ENCODE peak calls at places on chromosomes 12 and 14, in eight cellular contexts. One of them, this sample, is unnamed.

GRCh38 chr12:39830862-39831520 is 211.4 kb upstream of the ABCD2 start:
- DNase-seq in psoas muscle: no peak
- DNase-seq in Peyer's patch: no peak
- DNase-seq in NCI-H1092 treated with DMSO at 0.1 percent for 48 hours: no peak
- DNase-seq in stimulated activated CD8-positive, alpha-beta memory T cell treated with anti-CD3 and anti-CD28 coated beads, Interleukin-4, amount 100 ng/mL, for 1 hour: no peak
- DNase-seq in choroid plexus epithelial cell: no peak
- DNase-seq in SK-N-SH: no peak
- DNase-seq in left ventricle myocardium inferior: no peak
- DNase-seq in this sample: no peak

GRCh38 chr12:52521581-52522266 is 1.5 kb upstream of the KRT5 start:
- DNase-seq in psoas muscle: no peak
- DNase-seq in Peyer's patch: peak; percentile 25
- DNase-seq in NCI-H1092 treated with DMSO at 0.1 percent for 48 hours: no peak
- DNase-seq in stimulated activated CD8-positive, alpha-beta memory T cell treated with anti-CD3 and anti-CD28 coated beads, Interleukin-4, amount 100 ng/mL, for 1 hour: no peak
- DNase-seq in choroid plexus epithelial cell: peak; percentile 65
- DNase-seq in SK-N-SH: no peak
- DNase-seq in left ventricle myocardium inferior: no peak
- DNase-seq in this sample: no peak

GRCh38 chr12:101876861-101877815 is at the start of gene DRAM1:
- DNase-seq in psoas muscle: peak; percentile 96
- DNase-seq in Peyer's patch: peak; percentile 95
- DNase-seq in NCI-H1092 treated with DMSO at 0.1 percent for 48 hours: no peak
- DNase-seq in stimulated activated CD8-positive, alpha-beta memory T cell treated with anti-CD3 and anti-CD28 coated beads, Interleukin-4, amount 100 ng/mL, for 1 hour: peak; percentile 49
- DNase-seq in choroid plexus epithelial cell: peak; percentile 95
- DNase-seq in SK-N-SH: peak; percentile 86
- DNase-seq in left ventricle myocardium inferior: peak; percentile 91
- DNase-seq in this sample: no peak

GRCh38 chr12:45987339-45987726 is 3.0 kb downstream of the SCAF11 start:
- DNase-seq in psoas muscle: no peak
- DNase-seq in Peyer's patch: no peak
- DNase-seq in NCI-H1092 treated with DMSO at 0.1 percent for 48 hours: no peak
- DNase-seq in stimulated activated CD8-positive, alpha-beta memory T cell treated with anti-CD3 and anti-CD28 coated beads, Interleukin-4, amount 100 ng/mL, for 1 hour: no peak
- DNase-seq in choroid plexus epithelial cell: no peak
- DNase-seq in SK-N-SH: no peak
- DNase-seq in left ventricle myocardium inferior: no peak
- DNase-seq in this sample: peak; percentile 44

GRCh38 chr12:130989391-130989790 is 35.7 kb downstream of the ADGRD1 start:
- DNase-seq in psoas muscle: no peak
- DNase-seq in Peyer's patch: no peak
- DNase-seq in NCI-H1092 treated with DMSO at 0.1 percent for 48 hours: no peak
- DNase-seq in stimulated activated CD8-positive, alpha-beta memory T cell treated with anti-CD3 and anti-CD28 coated beads, Interleukin-4, amount 100 ng/mL, for 1 hour: no peak
- DNase-seq in choroid plexus epithelial cell: no peak
- DNase-seq in SK-N-SH: no peak
- DNase-seq in left ventricle myocardium inferior: no peak
- DNase-seq in this sample: no peak

GRCh38 chr14:33356167-33356566 is 417.5 kb downstream of the NPAS3 start:
- DNase-seq in psoas muscle: no peak
- DNase-seq in Peyer's patch: no peak
- DNase-seq in NCI-H1092 treated with DMSO at 0.1 percent for 48 hours: no peak
- DNase-seq in stimulated activated CD8-positive, alpha-beta memory T cell treated with anti-CD3 and anti-CD28 coated beads, Interleukin-4, amount 100 ng/mL, for 1 hour: no peak
- DNase-seq in choroid plexus epithelial cell: no peak
- DNase-seq in SK-N-SH: no peak
- DNase-seq in left ventricle myocardium inferior: no peak
- DNase-seq in this sample: no peak

GRCh38 chr12:26614217-26614616 is 218.8 kb downstream of the ITPR2 start:
- DNase-seq in psoas muscle: no peak
- DNase-seq in Peyer's patch: no peak
- DNase-seq in NCI-H1092 treated with DMSO at 0.1 percent for 48 hours: peak; percentile 4
- DNase-seq in stimulated activated CD8-positive, alpha-beta memory T cell treated with anti-CD3 and anti-CD28 coated beads, Interleukin-4, amount 100 ng/mL, for 1 hour: no peak
- DNase-seq in choroid plexus epithelial cell: peak; percentile 50
- DNase-seq in SK-N-SH: peak; percentile 45
- DNase-seq in left ventricle myocardium inferior: no peak
- DNase-seq in this sample: peak; percentile 51

GRCh38 chr14:68491793-68492192 is 301.1 kb downstream of the ZFP36L1 start:
- DNase-seq in psoas muscle: no peak
- DNase-seq in Peyer's patch: no peak
- DNase-seq in NCI-H1092 treated with DMSO at 0.1 percent for 48 hours: no peak
- DNase-seq in stimulated activated CD8-positive, alpha-beta memory T cell treated with anti-CD3 and anti-CD28 coated beads, Interleukin-4, amount 100 ng/mL, for 1 hour: no peak
- DNase-seq in choroid plexus epithelial cell: no peak
- DNase-seq in SK-N-SH: no peak
- DNase-seq in left ventricle myocardium inferior: no peak
- DNase-seq in this sample: no peak

GRCh38 chr12:6834873-6835272 is 5.9 kb upstream of the GNB3 start:
- DNase-seq in psoas muscle: no peak
- DNase-seq in Peyer's patch: no peak
- DNase-seq in NCI-H1092 treated with DMSO at 0.1 percent for 48 hours: no peak
- DNase-seq in stimulated activated CD8-positive, alpha-beta memory T cell treated with anti-CD3 and anti-CD28 coated beads, Interleukin-4, amount 100 ng/mL, for 1 hour: no peak
- DNase-seq in choroid plexus epithelial cell: no peak
- DNase-seq in SK-N-SH: no peak
- DNase-seq in left ventricle myocardium inferior: no peak
- DNase-seq in this sample: no peak

GRCh38 chr12:123017753-123018152 is 37.3 kb downstream of the ARL6IP4 start:
- DNase-seq in psoas muscle: no peak
- DNase-seq in Peyer's patch: no peak
- DNase-seq in NCI-H1092 treated with DMSO at 0.1 percent for 48 hours: no peak
- DNase-seq in stimulated activated CD8-positive, alpha-beta memory T cell treated with anti-CD3 and anti-CD28 coated beads, Interleukin-4, amount 100 ng/mL, for 1 hour: no peak
- DNase-seq in choroid plexus epithelial cell: no peak
- DNase-seq in SK-N-SH: no peak
- DNase-seq in left ventricle myocardium inferior: no peak
- DNase-seq in this sample: no peak

GRCh38 chr12:132326646-132327045 is 2.7 kb downstream of the GALNT9 start:
- DNase-seq in psoas muscle: peak; percentile 16
- DNase-seq in Peyer's patch: no peak
- DNase-seq in NCI-H1092 treated with DMSO at 0.1 percent for 48 hours: no peak
- DNase-seq in stimulated activated CD8-positive, alpha-beta memory T cell treated with anti-CD3 and anti-CD28 coated beads, Interleukin-4, amount 100 ng/mL, for 1 hour: no peak
- DNase-seq in choroid plexus epithelial cell: no peak
- DNase-seq in SK-N-SH: no peak
- DNase-seq in left ventricle myocardium inferior: no peak
- DNase-seq in this sample: no peak

GRCh38 chr12:25817166-25817565 is 141.3 kb upstream of the RASSF8 start:
- DNase-seq in psoas muscle: no peak
- DNase-seq in Peyer's patch: no peak
- DNase-seq in NCI-H1092 treated with DMSO at 0.1 percent for 48 hours: no peak
- DNase-seq in stimulated activated CD8-positive, alpha-beta memory T cell treated with anti-CD3 and anti-CD28 coated beads, Interleukin-4, amount 100 ng/mL, for 1 hour: no peak
- DNase-seq in choroid plexus epithelial cell: peak; percentile 52
- DNase-seq in SK-N-SH: no peak
- DNase-seq in left ventricle myocardium inferior: no peak
- DNase-seq in this sample: no peak

GRCh38 chr14:103633391-103633790 is 4.4 kb downstream of the KLC1 start:
- DNase-seq in psoas muscle: no peak
- DNase-seq in Peyer's patch: no peak
- DNase-seq in NCI-H1092 treated with DMSO at 0.1 percent for 48 hours: no peak
- DNase-seq in stimulated activated CD8-positive, alpha-beta memory T cell treated with anti-CD3 and anti-CD28 coated beads, Interleukin-4, amount 100 ng/mL, for 1 hour: no peak
- DNase-seq in choroid plexus epithelial cell: no peak
- DNase-seq in SK-N-SH: no peak
- DNase-seq in left ventricle myocardium inferior: no peak
- DNase-seq in this sample: no peak

GRCh38 chr14:23300687-23301223 is 1.9 kb downstream of the PPP1R3E start:
- DNase-seq in psoas muscle: peak; percentile 82
- DNase-seq in Peyer's patch: peak; percentile 76
- DNase-seq in NCI-H1092 treated with DMSO at 0.1 percent for 48 hours: peak; percentile 79
- DNase-seq in stimulated activated CD8-positive, alpha-beta memory T cell treated with anti-CD3 and anti-CD28 coated beads, Interleukin-4, amount 100 ng/mL, for 1 hour: no peak
- DNase-seq in choroid plexus epithelial cell: no peak
- DNase-seq in SK-N-SH: no peak
- DNase-seq in left ventricle myocardium inferior: peak; percentile 73
- DNase-seq in this sample: no peak

GRCh38 chr14:93332032-93332852 is 594 bp downstream of the BTBD7 start:
- DNase-seq in psoas muscle: peak; percentile 77
- DNase-seq in Peyer's patch: peak; percentile 74
- DNase-seq in NCI-H1092 treated with DMSO at 0.1 percent for 48 hours: peak; percentile 58
- DNase-seq in stimulated activated CD8-positive, alpha-beta memory T cell treated with anti-CD3 and anti-CD28 coated beads, Interleukin-4, amount 100 ng/mL, for 1 hour: no peak
- DNase-seq in choroid plexus epithelial cell: peak; percentile 35
- DNase-seq in SK-N-SH: peak; percentile 85
- DNase-seq in left ventricle myocardium inferior: peak; percentile 67
- DNase-seq in this sample: peak; percentile 72

GRCh38 chr12:102385343-102385742 is 95.0 kb downstream of the IGF1 start:
- DNase-seq in psoas muscle: no peak
- DNase-seq in Peyer's patch: no peak
- DNase-seq in NCI-H1092 treated with DMSO at 0.1 percent for 48 hours: no peak
- DNase-seq in stimulated activated CD8-positive, alpha-beta memory T cell treated with anti-CD3 and anti-CD28 coated beads, Interleukin-4, amount 100 ng/mL, for 1 hour: no peak
- DNase-seq in choroid plexus epithelial cell: no peak
- DNase-seq in SK-N-SH: no peak
- DNase-seq in left ventricle myocardium inferior: no peak
- DNase-seq in this sample: no peak

GRCh38 chr14:20684662-20685456 is 499 bp downstream of the RNASE4 start:
- DNase-seq in psoas muscle: peak; percentile 62
- DNase-seq in Peyer's patch: peak; percentile 66
- DNase-seq in NCI-H1092 treated with DMSO at 0.1 percent for 48 hours: no peak
- DNase-seq in stimulated activated CD8-positive, alpha-beta memory T cell treated with anti-CD3 and anti-CD28 coated beads, Interleukin-4, amount 100 ng/mL, for 1 hour: no peak
- DNase-seq in choroid plexus epithelial cell: peak; percentile 52
- DNase-seq in SK-N-SH: no peak
- DNase-seq in left ventricle myocardium inferior: no peak
- DNase-seq in this sample: no peak

GRCh38 chr12:103517161-103517560 is 21.4 kb upstream of the C12orf42 start:
- DNase-seq in psoas muscle: no peak
- DNase-seq in Peyer's patch: no peak
- DNase-seq in NCI-H1092 treated with DMSO at 0.1 percent for 48 hours: no peak
- DNase-seq in stimulated activated CD8-positive, alpha-beta memory T cell treated with anti-CD3 and anti-CD28 coated beads, Interleukin-4, amount 100 ng/mL, for 1 hour: no peak
- DNase-seq in choroid plexus epithelial cell: no peak
- DNase-seq in SK-N-SH: no peak
- DNase-seq in left ventricle myocardium inferior: no peak
- DNase-seq in this sample: no peak

GRCh38 chr14:69661194-69661537 is 49.8 kb downstream of the SUSD6 start:
- DNase-seq in psoas muscle: no peak
- DNase-seq in Peyer's patch: no peak
- DNase-seq in NCI-H1092 treated with DMSO at 0.1 percent for 48 hours: no peak
- DNase-seq in stimulated activated CD8-positive, alpha-beta memory T cell treated with anti-CD3 and anti-CD28 coated beads, Interleukin-4, amount 100 ng/mL, for 1 hour: no peak
- DNase-seq in choroid plexus epithelial cell: no peak
- DNase-seq in SK-N-SH: no peak
- DNase-seq in left ventricle myocardium inferior: no peak
- DNase-seq in this sample: no peak

GRCh38 chr12:100573499-100574261 is at the start of gene GAS2L3:
- DNase-seq in psoas muscle: peak; percentile 92
- DNase-seq in Peyer's patch: peak; percentile 92
- DNase-seq in NCI-H1092 treated with DMSO at 0.1 percent for 48 hours: peak; percentile 77
- DNase-seq in stimulated activated CD8-positive, alpha-beta memory T cell treated with anti-CD3 and anti-CD28 coated beads, Interleukin-4, amount 100 ng/mL, for 1 hour: no peak
- DNase-seq in choroid plexus epithelial cell: peak; percentile 81
- DNase-seq in SK-N-SH: peak; percentile 95
- DNase-seq in left ventricle myocardium inferior: peak; percentile 91
- DNase-seq in this sample: peak; percentile 18

GRCh38 chr12:115405471-115405860 is 721.5 kb upstream of the TBX3 start:
- DNase-seq in psoas muscle: no peak
- DNase-seq in Peyer's patch: no peak
- DNase-seq in NCI-H1092 treated with DMSO at 0.1 percent for 48 hours: no peak
- DNase-seq in stimulated activated CD8-positive, alpha-beta memory T cell treated with anti-CD3 and anti-CD28 coated beads, Interleukin-4, amount 100 ng/mL, for 1 hour: no peak
- DNase-seq in choroid plexus epithelial cell: no peak
- DNase-seq in SK-N-SH: no peak
- DNase-seq in left ventricle myocardium inferior: no peak
- DNase-seq in this sample: no peak

GRCh38 chr12:90295858-90296257 is 587.2 kb upstream of the ATP2B1 start:
- DNase-seq in psoas muscle: no peak
- DNase-seq in Peyer's patch: no peak
- DNase-seq in NCI-H1092 treated with DMSO at 0.1 percent for 48 hours: no peak
- DNase-seq in stimulated activated CD8-positive, alpha-beta memory T cell treated with anti-CD3 and anti-CD28 coated beads, Interleukin-4, amount 100 ng/mL, for 1 hour: no peak
- DNase-seq in choroid plexus epithelial cell: no peak
- DNase-seq in SK-N-SH: no peak
- DNase-seq in left ventricle myocardium inferior: no peak
- DNase-seq in this sample: no peak

GRCh38 chr12:127941332-127941731 is 325.6 kb upstream of the TMEM132C start:
- DNase-seq in psoas muscle: no peak
- DNase-seq in Peyer's patch: no peak
- DNase-seq in NCI-H1092 treated with DMSO at 0.1 percent for 48 hours: no peak
- DNase-seq in stimulated activated CD8-positive, alpha-beta memory T cell treated with anti-CD3 and anti-CD28 coated beads, Interleukin-4, amount 100 ng/mL, for 1 hour: no peak
- DNase-seq in choroid plexus epithelial cell: no peak
- DNase-seq in SK-N-SH: no peak
- DNase-seq in left ventricle myocardium inferior: no peak
- DNase-seq in this sample: no peak

GRCh38 chr14:94009767-94010166 is 12.7 kb downstream of the CCDC197 start:
- DNase-seq in psoas muscle: peak; percentile 20
- DNase-seq in Peyer's patch: no peak
- DNase-seq in NCI-H1092 treated with DMSO at 0.1 percent for 48 hours: no peak
- DNase-seq in stimulated activated CD8-positive, alpha-beta memory T cell treated with anti-CD3 and anti-CD28 coated beads, Interleukin-4, amount 100 ng/mL, for 1 hour: no peak
- DNase-seq in choroid plexus epithelial cell: peak; percentile 75
- DNase-seq in SK-N-SH: no peak
- DNase-seq in left ventricle myocardium inferior: no peak
- DNase-seq in this sample: no peak

GRCh38 chr12:130110910-130111309 is 51.4 kb upstream of the FZD10 start:
- DNase-seq in psoas muscle: no peak
- DNase-seq in Peyer's patch: no peak
- DNase-seq in NCI-H1092 treated with DMSO at 0.1 percent for 48 hours: no peak
- DNase-seq in stimulated activated CD8-positive, alpha-beta memory T cell treated with anti-CD3 and anti-CD28 coated beads, Interleukin-4, amount 100 ng/mL, for 1 hour: no peak
- DNase-seq in choroid plexus epithelial cell: no peak
- DNase-seq in SK-N-SH: no peak
- DNase-seq in left ventricle myocardium inferior: no peak
- DNase-seq in this sample: no peak

GRCh38 chr14:52885230-52885629 is 65.6 kb downstream of the FERMT2 start:
- DNase-seq in psoas muscle: no peak
- DNase-seq in Peyer's patch: no peak
- DNase-seq in NCI-H1092 treated with DMSO at 0.1 percent for 48 hours: no peak
- DNase-seq in stimulated activated CD8-positive, alpha-beta memory T cell treated with anti-CD3 and anti-CD28 coated beads, Interleukin-4, amount 100 ng/mL, for 1 hour: no peak
- DNase-seq in choroid plexus epithelial cell: peak; percentile 87
- DNase-seq in SK-N-SH: no peak
- DNase-seq in left ventricle myocardium inferior: no peak
- DNase-seq in this sample: no peak

GRCh38 chr12:79514730-79515525 is 175.8 kb downstream of the PAWR start:
- DNase-seq in psoas muscle: no peak
- DNase-seq in Peyer's patch: no peak
- DNase-seq in NCI-H1092 treated with DMSO at 0.1 percent for 48 hours: no peak
- DNase-seq in stimulated activated CD8-positive, alpha-beta memory T cell treated with anti-CD3 and anti-CD28 coated beads, Interleukin-4, amount 100 ng/mL, for 1 hour: no peak
- DNase-seq in choroid plexus epithelial cell: peak; percentile 37
- DNase-seq in SK-N-SH: no peak
- DNase-seq in left ventricle myocardium inferior: no peak
- DNase-seq in this sample: no peak

GRCh38 chr14:24317141-24317927 is 6.0 kb downstream of the LTB4R start:
- DNase-seq in psoas muscle: no peak
- DNase-seq in Peyer's patch: no peak
- DNase-seq in NCI-H1092 treated with DMSO at 0.1 percent for 48 hours: no peak
- DNase-seq in stimulated activated CD8-positive, alpha-beta memory T cell treated with anti-CD3 and anti-CD28 coated beads, Interleukin-4, amount 100 ng/mL, for 1 hour: no peak
- DNase-seq in choroid plexus epithelial cell: no peak
- DNase-seq in SK-N-SH: no peak
- DNase-seq in left ventricle myocardium inferior: no peak
- DNase-seq in this sample: no peak

GRCh38 chr14:53793790-53794560 is 162.7 kb downstream of the BMP4 start:
- DNase-seq in psoas muscle: peak; percentile 58
- DNase-seq in Peyer's patch: no peak
- DNase-seq in NCI-H1092 treated with DMSO at 0.1 percent for 48 hours: peak; percentile 97
- DNase-seq in stimulated activated CD8-positive, alpha-beta memory T cell treated with anti-CD3 and anti-CD28 coated beads, Interleukin-4, amount 100 ng/mL, for 1 hour: no peak
- DNase-seq in choroid plexus epithelial cell: no peak
- DNase-seq in SK-N-SH: no peak
- DNase-seq in left ventricle myocardium inferior: peak; percentile 18
- DNase-seq in this sample: no peak

GRCh38 chr12:127957001-127957660 is 309.8 kb upstream of the TMEM132C start:
- DNase-seq in psoas muscle: no peak
- DNase-seq in Peyer's patch: no peak
- DNase-seq in NCI-H1092 treated with DMSO at 0.1 percent for 48 hours: no peak
- DNase-seq in stimulated activated CD8-positive, alpha-beta memory T cell treated with anti-CD3 and anti-CD28 coated beads, Interleukin-4, amount 100 ng/mL, for 1 hour: no peak
- DNase-seq in choroid plexus epithelial cell: no peak
- DNase-seq in SK-N-SH: no peak
- DNase-seq in left ventricle myocardium inferior: no peak
- DNase-seq in this sample: no peak

GRCh38 chr12:122503783-122504590 is 3.3 kb upstream of the ZCCHC8 start:
- DNase-seq in psoas muscle: no peak
- DNase-seq in Peyer's patch: no peak
- DNase-seq in NCI-H1092 treated with DMSO at 0.1 percent for 48 hours: no peak
- DNase-seq in stimulated activated CD8-positive, alpha-beta memory T cell treated with anti-CD3 and anti-CD28 coated beads, Interleukin-4, amount 100 ng/mL, for 1 hour: no peak
- DNase-seq in choroid plexus epithelial cell: no peak
- DNase-seq in SK-N-SH: no peak
- DNase-seq in left ventricle myocardium inferior: no peak
- DNase-seq in this sample: no peak

GRCh38 chr14:63443988-63444387 is 99.2 kb downstream of the PPP2R5E start:
- DNase-seq in psoas muscle: no peak
- DNase-seq in Peyer's patch: no peak
- DNase-seq in NCI-H1092 treated with DMSO at 0.1 percent for 48 hours: no peak
- DNase-seq in stimulated activated CD8-positive, alpha-beta memory T cell treated with anti-CD3 and anti-CD28 coated beads, Interleukin-4, amount 100 ng/mL, for 1 hour: no peak
- DNase-seq in choroid plexus epithelial cell: no peak
- DNase-seq in SK-N-SH: no peak
- DNase-seq in left ventricle myocardium inferior: no peak
- DNase-seq in this sample: no peak

GRCh38 chr12:127327986-127328385 is 939.0 kb upstream of the TMEM132C start:
- DNase-seq in psoas muscle: no peak
- DNase-seq in Peyer's patch: no peak
- DNase-seq in NCI-H1092 treated with DMSO at 0.1 percent for 48 hours: no peak
- DNase-seq in stimulated activated CD8-positive, alpha-beta memory T cell treated with anti-CD3 and anti-CD28 coated beads, Interleukin-4, amount 100 ng/mL, for 1 hour: no peak
- DNase-seq in choroid plexus epithelial cell: no peak
- DNase-seq in SK-N-SH: no peak
- DNase-seq in left ventricle myocardium inferior: no peak
- DNase-seq in this sample: no peak

GRCh38 chr12:132561784-132562156 is 48.6 kb downstream of the LRCOL1 start:
- DNase-seq in psoas muscle: no peak
- DNase-seq in Peyer's patch: peak; percentile 57
- DNase-seq in NCI-H1092 treated with DMSO at 0.1 percent for 48 hours: no peak
- DNase-seq in stimulated activated CD8-positive, alpha-beta memory T cell treated with anti-CD3 and anti-CD28 coated beads, Interleukin-4, amount 100 ng/mL, for 1 hour: no peak
- DNase-seq in choroid plexus epithelial cell: peak; percentile 25
- DNase-seq in SK-N-SH: peak; percentile 72
- DNase-seq in left ventricle myocardium inferior: no peak
- DNase-seq in this sample: peak; percentile 68

This sample was measured in NAMALWA.